ENCODE peak calls at places on chromosomes 7 and 10, in four cellular contexts. One of them, this sample, is unnamed.
A peak's percentile ranks its signal among the peaks of the same experiment; 100 is the strongest.

GRCh38 chr7:45695249-45695995 is 121.3 kb downstream of the ADCY1 start:
- DNase-seq in left lung: no peak
- DNase-seq in breast epithelium: no peak
- DNase-seq in prostate gland: peak; percentile 1
- DNase-seq in this sample: no peak

GRCh38 chr10:86312701-86313270 is 53.8 kb downstream of the GRID1 start:
- DNase-seq in prostate gland: no peak
- DNase-seq in left lung: no peak
- DNase-seq in breast epithelium: no peak
- DNase-seq in this sample: no peak

GRCh38 chr7:155405399-155406318 is 52.3 kb upstream of the EN2 start:
- DNase-seq in breast epithelium: no peak
- DNase-seq in left lung: peak; percentile 67
- DNase-seq in prostate gland: no peak
- DNase-seq in this sample: no peak

GRCh38 chr10:68981074-68981473 is 7.5 kb upstream of the KIFBP start:
- DNase-seq in breast epithelium: no peak
- DNase-seq in left lung: no peak
- DNase-seq in prostate gland: no peak
- DNase-seq in this sample: no peak

GRCh38 chr7:51279391-51280023 is 37.1 kb downstream of the COBL start:
- DNase-seq in left lung: no peak
- DNase-seq in prostate gland: no peak
- DNase-seq in breast epithelium: no peak
- DNase-seq in this sample: no peak

GRCh38 chr10:132063432-132063831 is 2.3 kb upstream of the JAKMIP3 start:
- DNase-seq in prostate gland: no peak
- DNase-seq in breast epithelium: no peak
- DNase-seq in left lung: peak; percentile 36
- DNase-seq in this sample: no peak

GRCh38 chr10:7789390-7789789 is 1.4 kb downstream of the ATP5F1C start:
- DNase-seq in left lung: no peak
- DNase-seq in breast epithelium: no peak
- DNase-seq in prostate gland: no peak
- DNase-seq in this sample: no peak

GRCh38 chr10:32409741-32410140 is 36.2 kb upstream of the CCDC7 start:
- DNase-seq in breast epithelium: no peak
- DNase-seq in left lung: no peak
- DNase-seq in prostate gland: no peak
- DNase-seq in this sample: no peak

GRCh38 chr7:90298145-90299038 is 22.7 kb downstream of the FAM237B start:
- DNase-seq in prostate gland: no peak
- DNase-seq in breast epithelium: no peak
- DNase-seq in left lung: no peak
- DNase-seq in this sample: peak; percentile 24

GRCh38 chr10:123284022-123284421 is 129.8 kb downstream of the BUB3 start:
- DNase-seq in prostate gland: no peak
- DNase-seq in breast epithelium: no peak
- DNase-seq in left lung: no peak
- DNase-seq in this sample: no peak

GRCh38 chr7:503575-504111 is 16.0 kb downstream of the PDGFA start:
- DNase-seq in prostate gland: no peak
- DNase-seq in breast epithelium: no peak
- DNase-seq in left lung: peak; percentile 90
- DNase-seq in this sample: no peak

GRCh38 chr7:104130726-104131125 is 77.1 kb downstream of the ORC5 start:
- DNase-seq in prostate gland: no peak
- DNase-seq in breast epithelium: no peak
- DNase-seq in left lung: no peak
- DNase-seq in this sample: no peak

GRCh38 chr7:98213296-98213873 is 2.1 kb downstream of the BHLHA15 start:
- DNase-seq in breast epithelium: no peak
- DNase-seq in prostate gland: no peak
- DNase-seq in left lung: peak; percentile 28
- DNase-seq in this sample: no peak

GRCh38 chr10:71801357-71801756 is 28.0 kb upstream of the VSIR start:
- DNase-seq in breast epithelium: no peak
- DNase-seq in prostate gland: no peak
- DNase-seq in left lung: no peak
- DNase-seq in this sample: no peak

GRCh38 chr10:21194510-21194993 is 297.4 kb upstream of the NEBL start:
- DNase-seq in breast epithelium: peak; percentile 40
- DNase-seq in left lung: no peak
- DNase-seq in prostate gland: peak; percentile 60
- DNase-seq in this sample: no peak

GRCh38 chr10:29858352-29859267 is 200.8 kb downstream of the JCAD start:
- DNase-seq in breast epithelium: peak; percentile 68
- DNase-seq in left lung: peak; percentile 80
- DNase-seq in prostate gland: peak; percentile 74
- DNase-seq in this sample: peak; percentile 36

GRCh38 chr7:146892151-146892550 is 775.5 kb downstream of the CNTNAP2 start:
- DNase-seq in prostate gland: no peak
- DNase-seq in left lung: no peak
- DNase-seq in breast epithelium: no peak
- DNase-seq in this sample: no peak

GRCh38 chr7:4040031-4040928 is 641.8 kb upstream of the FOXK1 start:
- DNase-seq in breast epithelium: no peak
- DNase-seq in prostate gland: no peak
- DNase-seq in left lung: no peak
- DNase-seq in this sample: no peak

GRCh38 chr10:70803768-70804423 is 11.9 kb upstream of the SGPL1 start:
- DNase-seq in left lung: no peak
- DNase-seq in prostate gland: peak; percentile 88
- DNase-seq in breast epithelium: peak; percentile 77
- DNase-seq in this sample: no peak

GRCh38 chr10:60611291-60611747 is 167.0 kb upstream of the CDK1 start:
- DNase-seq in breast epithelium: no peak
- DNase-seq in left lung: peak; percentile 61
- DNase-seq in prostate gland: no peak
- DNase-seq in this sample: no peak

GRCh38 chr10:86951184-86951761 is 6.1 kb downstream of the MMRN2 start:
- DNase-seq in breast epithelium: no peak
- DNase-seq in prostate gland: no peak
- DNase-seq in left lung: no peak
- DNase-seq in this sample: no peak

GRCh38 chr10:114631090-114631677 is 26.9 kb downstream of the ABLIM1 start:
- DNase-seq in left lung: no peak
- DNase-seq in breast epithelium: no peak
- DNase-seq in prostate gland: no peak
- DNase-seq in this sample: no peak

GRCh38 chr7:150756858-150757257 is 19.6 kb downstream of the GIMAP5 start:
- DNase-seq in breast epithelium: no peak
- DNase-seq in left lung: no peak
- DNase-seq in prostate gland: no peak
- DNase-seq in this sample: no peak

GRCh38 chr7:28790467-28790866 is 167.7 kb downstream of the TRIL start:
- DNase-seq in breast epithelium: no peak
- DNase-seq in prostate gland: no peak
- DNase-seq in left lung: no peak
- DNase-seq in this sample: no peak

GRCh38 chr7:97246317-97246716 is 128.8 kb downstream of the SDHAF3 start:
- DNase-seq in left lung: no peak
- DNase-seq in breast epithelium: no peak
- DNase-seq in prostate gland: no peak
- DNase-seq in this sample: no peak

GRCh38 chr10:47165711-47166404 is 134.1 kb upstream of the GDF10 start:
- DNase-seq in prostate gland: peak; percentile 22
- DNase-seq in left lung: peak; percentile 85
- DNase-seq in breast epithelium: peak; percentile 68
- DNase-seq in this sample: peak; percentile 45

GRCh38 chr10:131214521-131215244 is 96.8 kb downstream of the TCERG1L start:
- DNase-seq in prostate gland: no peak
- DNase-seq in breast epithelium: no peak
- DNase-seq in left lung: peak; percentile 37
- DNase-seq in this sample: no peak

GRCh38 chr7:13159467-13160184 is 472.2 kb downstream of the ARL4A start:
- DNase-seq in breast epithelium: no peak
- DNase-seq in left lung: no peak
- DNase-seq in prostate gland: no peak
- DNase-seq in this sample: no peak

GRCh38 chr10:77001186-77001585 is 636.4 kb downstream of the KCNMA1 start:
- DNase-seq in left lung: no peak
- DNase-seq in prostate gland: no peak
- DNase-seq in breast epithelium: no peak
- DNase-seq in this sample: no peak

GRCh38 chr7:121313793-121314676 is 14.8 kb upstream of the WNT16 start:
- DNase-seq in left lung: no peak
- DNase-seq in breast epithelium: no peak
- DNase-seq in prostate gland: no peak
- DNase-seq in this sample: no peak

GRCh38 chr10:77245953-77246352 is 391.7 kb downstream of the KCNMA1 start:
- DNase-seq in breast epithelium: no peak
- DNase-seq in left lung: no peak
- DNase-seq in prostate gland: no peak
- DNase-seq in this sample: no peak

GRCh38 chr10:97050959-97051496 is 134.7 kb downstream of the SLIT1 start:
- DNase-seq in prostate gland: no peak
- DNase-seq in left lung: no peak
- DNase-seq in breast epithelium: no peak
- DNase-seq in this sample: no peak

GRCh38 chr7:86939197-86939814 is 120.1 kb downstream of the ELAPOR2 start:
- DNase-seq in breast epithelium: no peak
- DNase-seq in left lung: no peak
- DNase-seq in prostate gland: peak; percentile 64
- DNase-seq in this sample: peak; percentile 20

GRCh38 chr10:5549462-5550249 is 24.9 kb downstream of the CALML3 start:
- DNase-seq in breast epithelium: no peak
- DNase-seq in prostate gland: no peak
- DNase-seq in left lung: peak; percentile 43
- DNase-seq in this sample: no peak

GRCh38 chr10:12500406-12501303 is 151.3 kb downstream of the CAMK1D start:
- DNase-seq in breast epithelium: no peak
- DNase-seq in prostate gland: no peak
- DNase-seq in left lung: no peak
- DNase-seq in this sample: no peak

GRCh38 chr7:65820287-65820950 is 52.5 kb upstream of the VKORC1L1 start:
- DNase-seq in breast epithelium: no peak
- DNase-seq in left lung: no peak
- DNase-seq in prostate gland: no peak
- DNase-seq in this sample: no peak

GRCh38 chr10:119726291-119727261 is 726 bp downstream of the INPP5F start:
- DNase-seq in left lung: peak; percentile 92
- DNase-seq in breast epithelium: no peak
- DNase-seq in prostate gland: peak; percentile 42
- DNase-seq in this sample: no peak

GRCh38 chr7:26843696-26844095 is 20.7 kb downstream of the SKAP2 start:
- DNase-seq in prostate gland: no peak
- DNase-seq in breast epithelium: no peak
- DNase-seq in left lung: no peak
- DNase-seq in this sample: no peak
- TF ChIP-seq CTCF in prostate gland: peak; percentile 6
- TF ChIP-seq CTCF in breast epithelium: no peak
- TF ChIP-seq CTCF in left lung: no peak
- TF ChIP-seq CTCF in this sample: peak; percentile 40

GRCh38 chr10:111762114-111762513 is 421.5 kb downstream of the GPAM start:
- DNase-seq in prostate gland: no peak
- DNase-seq in breast epithelium: no peak
- DNase-seq in left lung: no peak
- DNase-seq in this sample: no peak

GRCh38 chr10:111758593-111758992 is 425.0 kb downstream of the GPAM start:
- DNase-seq in prostate gland: no peak
- DNase-seq in breast epithelium: no peak
- DNase-seq in left lung: no peak
- DNase-seq in this sample: no peak

DNA sequence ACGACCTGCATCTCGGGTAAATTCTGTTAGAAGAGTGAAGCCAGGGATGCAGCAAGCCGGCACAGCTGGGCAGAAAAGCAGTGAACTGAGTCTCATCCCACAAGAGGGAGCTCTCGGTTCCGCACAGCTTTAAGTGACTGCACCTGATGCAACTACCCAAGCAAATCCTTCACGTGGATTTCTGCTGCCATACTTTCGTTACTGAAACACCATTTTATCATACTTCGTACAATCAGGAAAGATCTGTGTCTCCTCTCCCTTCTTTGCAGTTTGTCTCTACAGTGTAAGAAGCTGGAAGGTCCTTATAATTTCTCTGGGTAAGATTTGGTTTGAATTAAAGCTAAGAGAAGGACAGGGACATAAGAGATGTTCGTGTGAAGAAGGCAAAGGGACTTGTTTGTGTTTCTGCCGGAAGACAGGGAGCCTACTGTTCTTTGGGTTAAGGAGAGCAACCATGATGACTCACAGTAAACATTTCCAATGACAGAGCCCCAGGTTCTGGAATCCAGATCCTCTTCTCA is 427.0 kb downstream of the GPAM start:
- DNase-seq in left lung: no peak
- DNase-seq in prostate gland: peak; percentile 10
- DNase-seq in breast epithelium: no peak
- DNase-seq in this sample: no peak
- TF ChIP-seq CTCF in left lung: no peak
- TF ChIP-seq CTCF in prostate gland: peak; percentile 15
- TF ChIP-seq CTCF in breast epithelium: no peak
- TF ChIP-seq CTCF in this sample: no peak

GRCh38 chr10:101464082-101464481 is 110.1 kb downstream of the BTRC start:
- DNase-seq in left lung: no peak
- DNase-seq in breast epithelium: no peak
- DNase-seq in prostate gland: no peak
- DNase-seq in this sample: no peak

GRCh38 chr10:101466016-101466912 is 112.3 kb downstream of the BTRC start:
- DNase-seq in prostate gland: no peak
- DNase-seq in breast epithelium: no peak
- DNase-seq in left lung: no peak
- DNase-seq in this sample: no peak

GRCh38 chr10:101464518-101465085 is 110.6 kb downstream of the BTRC start:
- DNase-seq in left lung: no peak
- DNase-seq in prostate gland: no peak
- DNase-seq in breast epithelium: no peak
- DNase-seq in this sample: no peak

GRCh38 chr10:101468159-101468558 is 114.2 kb downstream of the BTRC start:
- DNase-seq in left lung: no peak
- DNase-seq in prostate gland: no peak
- DNase-seq in breast epithelium: no peak
- DNase-seq in this sample: no peak

GRCh38 chr10:101467286-101467770 is 113.4 kb downstream of the BTRC start:
- DNase-seq in breast epithelium: peak; percentile 40
- DNase-seq in prostate gland: peak; percentile 46
- DNase-seq in left lung: no peak
- DNase-seq in this sample: peak; percentile 34
- TF ChIP-seq CTCF in breast epithelium: peak; percentile 38
- TF ChIP-seq CTCF in prostate gland: peak; percentile 76
- TF ChIP-seq CTCF in left lung: peak; percentile 70
- TF ChIP-seq CTCF in this sample: peak; percentile 94

DNA sequence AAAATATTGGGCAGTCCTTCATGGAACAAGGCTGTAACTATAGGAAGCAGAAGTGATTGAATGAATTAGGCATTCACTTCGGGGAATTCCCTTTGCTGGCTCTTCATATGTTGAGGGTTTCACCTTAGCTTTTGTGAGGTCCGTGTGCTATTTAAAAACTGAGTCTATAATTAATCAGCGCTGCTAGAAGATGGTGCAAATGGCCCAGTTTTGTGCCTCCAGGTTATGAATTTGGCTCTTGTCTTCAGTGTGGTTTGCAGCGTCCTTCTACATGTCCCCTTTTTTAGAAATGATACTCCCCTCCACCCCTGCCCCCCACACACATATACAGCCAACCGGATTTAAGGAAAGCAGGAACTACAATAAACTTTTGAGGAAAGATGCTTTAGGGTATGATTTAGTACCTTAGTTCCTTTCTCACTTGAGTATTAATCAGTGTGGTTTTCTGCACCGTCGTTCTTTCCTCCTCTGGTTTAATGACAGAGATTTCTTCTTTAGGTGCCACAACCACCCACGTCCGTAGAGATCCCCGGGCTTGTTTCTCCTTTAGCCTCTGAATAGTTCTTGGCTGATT is 110.6 kb upstream of the SAMD8 start:
- DNase-seq in breast epithelium: no peak
- DNase-seq in left lung: no peak
- DNase-seq in prostate gland: no peak
- DNase-seq in this sample: no peak
- TF ChIP-seq CTCF in breast epithelium: no peak
- TF ChIP-seq CTCF in left lung: no peak
- TF ChIP-seq CTCF in prostate gland: no peak
- TF ChIP-seq CTCF in this sample: no peak

This sample was measured in AG04450.